ENCODE peak calls at places on chromosomes 4 and X, in six cellular contexts. N is H1, W is neuronal stem cell, O is H9, Y is mesenchymal stem cell, P is IMR-90. L is an unnamed sample. For H3K4me1, the result is how much of the 10 kb centered on the place peaks cover.

GRCh38 chr4:131113704-131114103 is 2017.8 kb downstream of the C4orf33 start:
- DNase-seq in W (no peak), N (no peak), Y (no peak), O (no peak), P (no peak), L (no peak)

GRCh38 chrX:2267890-2268289 is 232.9 kb downstream of the DHRSX start:
- DNase-seq in O (no peak), Y (no peak), P (no peak), N (no peak), W (no peak), L (no peak)

GRCh38 chr4:53015681-53016080 is 153.6 kb downstream of the RASL11B start:
- DNase-seq in N (peak), W (peak), O (peak), Y (peak), P (peak), L (peak)

GRCh38 chrX:102728646-102729045 is 8.1 kb downstream of the GPRASP3 start:
- DNase-seq in P (no peak), N (no peak), O (no peak), W (no peak), Y (no peak), L (peak)

GRCh38 chrX:39814391-39814790 is 283.4 kb downstream of the BCOR start:
- DNase-seq in P (peak), Y (no peak), N (no peak), W (no peak), O (no peak), L (no peak)

GRCh38 chrX:46610070-46610658 is 36.6 kb downstream of the CHST7 start:
- DNase-seq in N (no peak), O (no peak), Y (no peak), P (no peak), W (no peak), L (no peak)

GRCh38 chrX:40088299-40088625 is 9.5 kb downstream of the BCOR start:
- DNase-seq in W (no peak), O (peak), Y (peak), P (no peak), N (no peak), L (no peak)

GRCh38 chr4:85854543-85854942 is 379.6 kb downstream of the ARHGAP24 start:
- DNase-seq in Y (no peak), P (no peak), W (no peak), O (no peak), N (no peak), L (no peak)

GRCh38 chr4:85005865-85006377 is 39.4 kb upstream of the WDFY3 start:
- DNase-seq in P (peak), O (no peak), W (no peak), N (no peak), Y (peak), L (peak)

GRCh38 chr4:31236635-31237173 is 516.5 kb downstream of the PCDH7 start:
- DNase-seq in P (no peak), Y (no peak), W (no peak), O (no peak), N (no peak), L (no peak)

GRCh38 chrX:108271397-108271787 is 166.8 kb downstream of the COL4A6 start:
- DNase-seq in Y (no peak), P (no peak), N (no peak), O (no peak), W (no peak), L (no peak)

GRCh38 chr4:169337510-169337909 is 66.8 kb upstream of the SH3RF1 start:
- DNase-seq in W (no peak), Y (peak), P (peak), O (no peak), N (no peak), L (peak)

GRCh38 chr4:184911310-184911709 is 85.5 kb upstream of the ACSL1 start:
- DNase-seq in N (no peak), W (no peak), Y (no peak), O (no peak), P (peak), L (no peak)

GRCh38 chr4:174697164-174697563 is 131.9 kb downstream of the GLRA3 start:
- DNase-seq in O (no peak), N (no peak), P (no peak), Y (no peak), W (no peak), L (no peak)

GRCh38 chr4:138919094-138919936 is 96.3 kb upstream of the NOCT start:
- DNase-seq in N (no peak), Y (peak), O (peak), W (peak), P (peak), L (peak)

GRCh38 chr4:164012396-164013027 is 518.0 kb downstream of the TMA16 start:
- DNase-seq in O (peak), N (peak), Y (peak), W (peak), P (no peak), L (peak)

GRCh38 chrX:153925739-153926593 is at the start of gene ARHGAP4:
- DNase-seq in N (no peak), Y (no peak), O (peak), P (no peak), W (no peak), L (no peak)

GRCh38 chrX:148504412-148504950 is 4.1 kb downstream of the AFF2 start:
- DNase-seq in W (peak), N (no peak), O (peak), P (no peak), Y (no peak), L (no peak)

GRCh38 chr4:159006202-159006601 is 96.7 kb upstream of the RAPGEF2 start:
- DNase-seq in Y (peak), W (no peak), O (no peak), P (peak), N (no peak), L (peak)

GRCh38 chr4:98319021-98319420 is 57.8 kb downstream of the RAP1GDS1 start:
- DNase-seq in Y (no peak), P (no peak), O (no peak), N (no peak), W (no peak), L (no peak)

GRCh38 chr4:89492476-89493110 is 185.0 kb upstream of the GPRIN3 start:
- DNase-seq in Y (peak), W (no peak), O (no peak), N (no peak), P (peak), L (peak)

GRCh38 chrX:143455045-143455444 is 62.2 kb downstream of the SPANXN3 start:
- DNase-seq in N (no peak), W (no peak), P (no peak), Y (no peak), O (no peak), L (peak)

GRCh38 chr4:14028862-14029261 is 401.3 kb upstream of the BOD1L1 start:
- DNase-seq in W (no peak), O (no peak), N (no peak), Y (no peak), P (no peak), L (no peak)

GRCh38 chr4:105990933-105991332 is 95.7 kb downstream of the NPNT start:
- DNase-seq in P (peak), Y (peak), N (no peak), O (no peak), W (no peak), L (peak)

GRCh38 chr4:87310691-87311335 is 11.9 kb downstream of the HSD17B13 start:
- DNase-seq in W (no peak), Y (peak), P (no peak), N (no peak), O (no peak), L (no peak)

GRCh38 chr4:76002176-76002575 is 5.1 kb downstream of the CXCL9 start:
- DNase-seq in O (no peak), W (no peak), Y (no peak), N (no peak), P (peak), L (no peak)

GRCh38 chr4:26916195-26916594 is 55.6 kb downstream of the STIM2 start:
- DNase-seq in Y (peak), W (no peak), N (no peak), P (peak), O (no peak), L (no peak)

GRCh38 chr4:154560824-154561231 is 2.0 kb upstream of the FGB start:
- DNase-seq in Y (no peak), P (peak), W (no peak), O (no peak), N (no peak), L (peak)

GRCh38 chr4:73989928-73990327 is 1.9 kb upstream of the PPBP start:
- DNase-seq in O (no peak), Y (no peak), W (no peak), P (no peak), N (no peak), L (no peak)

GRCh38 chr4:5164221-5164912 is 113.1 kb downstream of the STK32B start:
- DNase-seq in Y (no peak), W (no peak), P (no peak), N (no peak), O (peak), L (no peak)

GRCh38 chr4:128159967-128160366 is 98.9 kb downstream of the LARP1B start:
- DNase-seq in P (peak), N (no peak), Y (peak), W (no peak), O (no peak), L (no peak)

GRCh38 chr4:3531306-3531886 is 826 bp downstream of the LRPAP1 start:
- DNase-seq in P (no peak), Y (peak), N (no peak), O (peak), W (no peak), L (peak)

GRCh38 chr4:138249132-138249531 is 7.0 kb upstream of the SLC7A11 start:
- DNase-seq in P (no peak), Y (no peak), O (no peak), W (no peak), N (no peak), L (no peak)

DNA sequence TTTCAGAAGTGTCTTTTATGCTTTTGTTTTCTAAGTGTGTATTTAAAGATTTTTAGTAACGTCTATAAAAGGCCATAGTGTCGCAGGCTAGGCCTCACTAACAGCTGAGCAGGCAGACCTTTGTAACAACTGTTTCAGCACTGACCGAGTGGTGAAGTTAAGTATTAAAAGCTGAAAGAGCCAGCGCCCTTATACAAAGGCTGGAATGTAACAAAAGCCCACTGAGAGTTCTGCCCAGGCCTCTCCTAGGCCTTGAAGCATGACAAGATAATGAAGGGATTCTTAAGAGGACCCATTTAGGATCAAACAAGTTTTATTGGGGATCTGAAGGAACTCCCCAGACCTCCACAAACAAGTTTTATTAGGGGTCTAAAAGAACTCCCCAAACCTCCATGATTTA is 722.5 kb upstream of the PRKX start:
- DNase-seq in N (no peak), O (no peak), P (no peak), Y (no peak), W (peak), L (no peak)
- H4K91ac ChIP-seq in N (no peak), O (no peak), P (no peak), Y (no peak), W (no peak), L (no peak)

GRCh38 chr4:56465599-56466295 is 1.7 kb upstream of the SRP72 start:
- DNase-seq in Y (peak), W (no peak), N (no peak), O (no peak), P (peak), L (peak)

GRCh38 chr4:56466910-56467283 is 520 bp upstream of the SRP72 start:
- DNase-seq in O (no peak), W (no peak), Y (no peak), P (no peak), N (no peak), L (no peak)

GRCh38 chr4:56469489-56470210 is 2.2 kb downstream of the SRP72 start:
- DNase-seq in N (no peak), O (no peak), W (no peak), P (no peak), Y (no peak), L (no peak)

GRCh38 chr4:56468097-56468422 is 643 bp downstream of the SRP72 start:
- DNase-seq in Y (no peak), O (no peak), N (no peak), P (peak), W (no peak), L (peak)

GRCh38 chr4:56467284-56468096 is at the start of gene SRP72:
- DNase-seq in N (peak), P (peak), Y (peak), W (peak), O (peak), L (peak)
- H3K23ac ChIP-seq in N (no peak), P (peak), Y (no peak), W (peak), O (no peak), L (no peak)

DNA sequence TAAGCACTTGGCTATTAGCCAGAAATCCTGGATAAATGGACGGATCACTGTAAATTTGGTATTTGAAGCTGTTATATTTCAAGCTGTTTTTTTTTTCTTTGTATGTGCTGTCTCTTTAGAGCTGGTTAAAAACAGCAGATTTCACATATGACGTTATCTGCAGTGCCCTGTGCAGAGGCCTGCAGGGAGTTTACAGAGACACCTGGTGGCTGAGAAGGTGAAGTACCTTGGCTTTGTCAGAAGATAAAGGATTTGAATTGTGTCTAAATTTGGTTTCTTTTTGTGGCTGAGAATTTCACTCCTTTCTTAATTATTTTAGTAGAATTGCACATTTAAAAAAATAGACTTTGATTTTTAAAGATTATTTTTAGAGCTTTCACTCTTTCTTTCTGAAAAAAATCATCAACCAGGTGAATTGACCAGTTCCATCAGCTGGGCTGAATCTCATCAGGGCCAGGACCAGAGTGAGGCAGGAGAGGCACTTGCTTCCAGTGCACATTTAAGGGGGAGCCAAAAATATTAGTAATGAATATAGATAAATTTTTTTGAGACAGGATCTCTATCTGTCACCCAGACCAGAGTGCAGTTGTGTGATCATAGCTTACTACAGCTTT is 9.6 kb upstream of the CHRNA9 start:
- DNase-seq in O (no peak), N (no peak), P (peak), Y (peak), W (peak), L (peak)
- H3K4me1 ChIP-seq in O (under half), N (under half), P (under half), Y (under half), W (under half), L (under half)

GRCh38 chr4:19128176-19128575 is 1106.6 kb upstream of the LCORL start:
- DNase-seq in Y (no peak), W (no peak), P (no peak), N (no peak), O (no peak), L (no peak)

GRCh38 chr4:19130836-19131235 is 1109.3 kb upstream of the LCORL start:
- DNase-seq in O (no peak), W (no peak), P (peak), Y (peak), N (no peak), L (peak)

GRCh38 chr4:19135886-19136633 is 1114.5 kb upstream of the LCORL start:
- DNase-seq in N (no peak), W (no peak), P (no peak), Y (no peak), O (no peak), L (no peak)

GRCh38 chr4:19134685-19135084 is 1113.1 kb upstream of the LCORL start:
- DNase-seq in Y (no peak), O (no peak), P (no peak), N (no peak), W (no peak), L (no peak)

DNA sequence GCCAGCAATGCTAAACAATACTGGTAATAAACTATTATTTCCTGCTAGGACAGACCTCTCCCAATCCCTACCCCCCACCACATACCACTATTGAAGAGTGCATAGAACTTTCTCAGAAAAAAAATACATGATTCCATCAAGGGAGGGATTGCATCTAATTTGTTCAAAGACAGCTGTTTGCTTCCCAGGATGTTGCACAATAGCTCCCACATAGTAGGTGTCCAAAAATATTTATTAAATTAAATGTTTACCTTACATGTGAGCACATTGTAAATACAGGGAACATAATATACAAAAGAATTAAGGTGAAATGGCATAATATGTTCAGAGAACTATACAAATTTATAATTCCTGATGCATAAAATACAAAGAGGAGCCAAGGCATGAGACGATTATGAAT is 1111.8 kb upstream of the LCORL start:
- DNase-seq in W (no peak), P (no peak), Y (no peak), N (no peak), O (no peak), L (no peak)
- H4K91ac ChIP-seq in W (no peak), P (no peak), Y (no peak), N (no peak), O (no peak), L (no peak)

L was measured in trophoblast cell.